ENCODE peak calls at places on chromosomes 16 and 17, in five cellular contexts. One of them, this sample, is unnamed.

GRCh38 chr16:15055141-15056053 is 477 bp downstream of the NTAN1 start:
- DNase-seq in gastrocnemius medialis: peak; percentile 43
- DNase-seq in A549: peak; percentile 19
- DNase-seq in IMR-90: peak; percentile 23
- DNase-seq in GM12891: peak; percentile 66
- DNase-seq in this sample: peak; percentile 37

GRCh38 chr16:72677662-72678447 is 370.1 kb downstream of the ZFHX3 start:
- DNase-seq in gastrocnemius medialis: no peak
- DNase-seq in A549: no peak
- DNase-seq in IMR-90: peak; percentile 86
- DNase-seq in GM12891: no peak
- DNase-seq in this sample: no peak

GRCh38 chr17:4221163-4221562 is 42.6 kb downstream of the ANKFY1 start:
- DNase-seq in gastrocnemius medialis: no peak
- DNase-seq in A549: no peak
- DNase-seq in IMR-90: no peak
- DNase-seq in GM12891: no peak
- DNase-seq in this sample: no peak

GRCh38 chr16:2966043-2966802 is 2.1 kb downstream of the KREMEN2 start:
- DNase-seq in gastrocnemius medialis: no peak
- DNase-seq in A549: no peak
- DNase-seq in IMR-90: no peak
- DNase-seq in GM12891: no peak
- DNase-seq in this sample: no peak

GRCh38 chr17:2564876-2565275 is 28.6 kb upstream of the PAFAH1B1 start:
- DNase-seq in gastrocnemius medialis: no peak
- DNase-seq in A549: peak; percentile 77
- DNase-seq in IMR-90: no peak
- DNase-seq in GM12891: no peak
- DNase-seq in this sample: peak; percentile 30

GRCh38 chr17:33014751-33015150 is 23.1 kb downstream of the SPACA3 start:
- DNase-seq in gastrocnemius medialis: no peak
- DNase-seq in A549: peak; percentile 22
- DNase-seq in IMR-90: peak; percentile 14
- DNase-seq in GM12891: no peak
- DNase-seq in this sample: no peak

GRCh38 chr17:27473748-27474609 is 17.7 kb downstream of the KSR1 start:
- DNase-seq in gastrocnemius medialis: no peak
- DNase-seq in A549: no peak
- DNase-seq in IMR-90: no peak
- DNase-seq in GM12891: no peak
- DNase-seq in this sample: no peak

GRCh38 chr16:89137666-89138512 is 33.7 kb upstream of the CDH15 start:
- DNase-seq in gastrocnemius medialis: no peak
- DNase-seq in A549: no peak
- DNase-seq in IMR-90: no peak
- DNase-seq in GM12891: no peak
- DNase-seq in this sample: no peak

GRCh38 chr17:73414171-73414955 is 102.6 kb upstream of the CDC42EP4 start:
- DNase-seq in gastrocnemius medialis: no peak
- DNase-seq in A549: no peak
- DNase-seq in IMR-90: no peak
- DNase-seq in GM12891: no peak
- DNase-seq in this sample: no peak

GRCh38 chr17:56727876-56728617 is 105.7 kb downstream of the C17orf67 start:
- DNase-seq in gastrocnemius medialis: no peak
- DNase-seq in A549: no peak
- DNase-seq in IMR-90: no peak
- DNase-seq in GM12891: no peak
- DNase-seq in this sample: peak; percentile 22

GRCh38 chr16:66020642-66021041 is 345.8 kb upstream of the CDH5 start:
- DNase-seq in gastrocnemius medialis: no peak
- DNase-seq in A549: peak; percentile 7
- DNase-seq in IMR-90: peak; percentile 52
- DNase-seq in GM12891: no peak
- DNase-seq in this sample: no peak

GRCh38 chr16:15613676-15614075 is 29.3 kb downstream of the MARF1 start:
- DNase-seq in gastrocnemius medialis: no peak
- DNase-seq in A549: no peak
- DNase-seq in IMR-90: no peak
- DNase-seq in GM12891: no peak
- DNase-seq in this sample: no peak

GRCh38 chr17:21012736-21013135 is 30.1 kb downstream of the USP22 start:
- DNase-seq in gastrocnemius medialis: no peak
- DNase-seq in A549: no peak
- DNase-seq in IMR-90: no peak
- DNase-seq in GM12891: no peak
- DNase-seq in this sample: no peak

GRCh38 chr17:67492251-67492740 is 115.2 kb downstream of the PITPNC1 start:
- DNase-seq in gastrocnemius medialis: no peak
- DNase-seq in A549: no peak
- DNase-seq in IMR-90: no peak
- DNase-seq in GM12891: no peak
- DNase-seq in this sample: no peak

GRCh38 chr17:57909548-57909947 is 45.7 kb downstream of the CUEDC1 start:
- DNase-seq in gastrocnemius medialis: no peak
- DNase-seq in A549: no peak
- DNase-seq in IMR-90: no peak
- DNase-seq in GM12891: no peak
- DNase-seq in this sample: no peak

GRCh38 chr16:79003026-79003617 is 597.4 kb downstream of the MAF start:
- DNase-seq in gastrocnemius medialis: no peak
- DNase-seq in A549: no peak
- DNase-seq in IMR-90: no peak
- DNase-seq in GM12891: no peak
- DNase-seq in this sample: no peak

GRCh38 chr17:44610331-44610730 is 45.9 kb upstream of the MEIOC start:
- DNase-seq in gastrocnemius medialis: no peak
- DNase-seq in A549: no peak
- DNase-seq in IMR-90: no peak
- DNase-seq in GM12891: no peak
- DNase-seq in this sample: no peak

GRCh38 chr17:31388770-31389672 is 2.5 kb upstream of the RAB11FIP4 start:
- DNase-seq in gastrocnemius medialis: no peak
- DNase-seq in A549: no peak
- DNase-seq in IMR-90: no peak
- DNase-seq in GM12891: peak; percentile 65
- DNase-seq in this sample: no peak

GRCh38 chr16:50680907-50681885 is at the start of gene SNX20:
- DNase-seq in gastrocnemius medialis: no peak
- DNase-seq in A549: no peak
- DNase-seq in IMR-90: no peak
- DNase-seq in GM12891: no peak
- DNase-seq in this sample: no peak

GRCh38 chr16:48125888-48126287 is 29.9 kb downstream of the ABCC12 start:
- DNase-seq in gastrocnemius medialis: no peak
- DNase-seq in A549: no peak
- DNase-seq in IMR-90: no peak
- DNase-seq in GM12891: no peak
- DNase-seq in this sample: no peak

GRCh38 chr16:85286970-85287814 is 174.9 kb upstream of the CIBAR2 start:
- DNase-seq in gastrocnemius medialis: peak; percentile 78
- DNase-seq in A549: no peak
- DNase-seq in IMR-90: peak; percentile 65
- DNase-seq in GM12891: no peak
- DNase-seq in this sample: no peak

GRCh38 chr16:85894266-85894665 is 4.7 kb upstream of the IRF8 start:
- DNase-seq in gastrocnemius medialis: no peak
- DNase-seq in A549: peak; percentile 31
- DNase-seq in IMR-90: no peak
- DNase-seq in GM12891: no peak
- DNase-seq in this sample: no peak

GRCh38 chr16:54356391-54356790 is 69.8 kb upstream of the IRX3 start:
- DNase-seq in gastrocnemius medialis: no peak
- DNase-seq in A549: no peak
- DNase-seq in IMR-90: no peak
- DNase-seq in GM12891: no peak
- DNase-seq in this sample: no peak

GRCh38 chr16:31138621-31139578 is 3.4 kb upstream of the PRSS8 start:
- DNase-seq in gastrocnemius medialis: peak; percentile 96
- DNase-seq in A549: peak; percentile 64
- DNase-seq in IMR-90: peak; percentile 70
- DNase-seq in GM12891: no peak
- DNase-seq in this sample: peak; percentile 97

GRCh38 chr16:71555230-71555891 is 21.5 kb downstream of the TAT start:
- DNase-seq in gastrocnemius medialis: no peak
- DNase-seq in A549: peak; percentile 10
- DNase-seq in IMR-90: no peak
- DNase-seq in GM12891: no peak
- DNase-seq in this sample: no peak

GRCh38 chr16:85753976-85754375 is 3.1 kb upstream of the C16orf74 start:
- DNase-seq in gastrocnemius medialis: no peak
- DNase-seq in A549: no peak
- DNase-seq in IMR-90: no peak
- DNase-seq in GM12891: no peak
- DNase-seq in this sample: no peak

GRCh38 chr17:36123431-36123830 is 19.8 kb downstream of the CCL4 start:
- DNase-seq in gastrocnemius medialis: no peak
- DNase-seq in A549: no peak
- DNase-seq in IMR-90: no peak
- DNase-seq in GM12891: no peak
- DNase-seq in this sample: no peak

GRCh38 chr17:59666235-59666634 is 41.0 kb downstream of the PTRH2 start:
- DNase-seq in gastrocnemius medialis: no peak
- DNase-seq in A549: no peak
- DNase-seq in IMR-90: no peak
- DNase-seq in GM12891: no peak
- DNase-seq in this sample: no peak

GRCh38 chr17:8173871-8174322 is 2.3 kb downstream of the TMEM107 start:
- DNase-seq in gastrocnemius medialis: no peak
- DNase-seq in A549: peak; percentile 59
- DNase-seq in IMR-90: no peak
- DNase-seq in GM12891: no peak
- DNase-seq in this sample: no peak

GRCh38 chr17:8175795-8176196 is 384 bp downstream of the TMEM107 start:
- DNase-seq in gastrocnemius medialis: no peak
- DNase-seq in A549: peak; percentile 39
- DNase-seq in IMR-90: no peak
- DNase-seq in GM12891: no peak
- DNase-seq in this sample: no peak

GRCh38 chr17:8176998-8177731 is 985 bp upstream of the TMEM107 start:
- DNase-seq in gastrocnemius medialis: no peak
- DNase-seq in A549: no peak
- DNase-seq in IMR-90: no peak
- DNase-seq in GM12891: no peak
- DNase-seq in this sample: no peak

GRCh38 chr17:8173056-8173870 is 2.9 kb downstream of the TMEM107 start:
- DNase-seq in gastrocnemius medialis: peak; percentile 85
- DNase-seq in A549: peak; percentile 100
- DNase-seq in IMR-90: peak; percentile 99
- DNase-seq in GM12891: no peak
- DNase-seq in this sample: no peak

DNA sequence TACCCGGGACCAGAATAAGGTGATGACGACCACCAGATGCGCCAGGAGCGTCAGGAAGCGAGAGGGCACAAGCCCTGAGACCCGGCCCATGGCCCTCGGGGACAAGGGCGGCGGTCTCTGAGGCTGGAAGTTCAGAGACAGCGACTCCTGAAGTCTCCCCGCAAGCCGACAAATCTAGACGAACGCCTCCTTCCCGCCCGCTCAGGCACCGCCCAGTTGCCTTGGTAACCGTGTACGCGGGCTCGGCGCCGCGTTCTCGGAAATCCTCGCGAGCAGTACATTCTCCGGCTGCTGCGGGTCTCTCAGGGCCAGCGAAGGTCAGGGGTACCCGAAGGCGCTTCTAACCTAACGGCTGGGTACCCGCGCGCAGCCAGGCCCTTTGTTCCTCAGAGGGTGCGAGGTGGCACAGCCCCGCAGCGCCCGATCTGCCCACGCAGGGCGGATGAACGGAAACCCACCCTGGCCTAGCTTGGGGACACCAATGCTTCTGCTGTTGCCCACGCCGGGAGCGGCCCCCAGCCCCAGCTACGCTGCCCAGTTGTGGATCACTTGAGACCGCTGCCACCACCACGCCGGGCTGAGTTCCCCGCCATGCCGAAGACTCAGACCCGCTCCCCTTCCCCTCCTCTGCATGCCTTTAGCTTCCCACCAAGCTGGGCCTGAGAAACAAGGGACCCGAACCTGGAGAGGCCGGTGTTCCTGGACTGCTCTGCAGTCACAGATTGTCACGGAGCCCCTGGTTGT is at the start of gene TMEM107:
- DNase-seq in gastrocnemius medialis: peak; percentile 70
- DNase-seq in A549: peak; percentile 89
- DNase-seq in IMR-90: peak; percentile 72
- DNase-seq in GM12891: peak; percentile 86
- DNase-seq in this sample: no peak
- TF ChIP-seq POLR2A in gastrocnemius medialis: peak; percentile 51
- TF ChIP-seq POLR2A in A549: peak; percentile 55
- TF ChIP-seq POLR2A in IMR-90: no peak
- TF ChIP-seq POLR2A in GM12891: no peak
- TF ChIP-seq POLR2A in this sample: peak; percentile 68

GRCh38 chr17:22161376-22161775 is 469.1 kb downstream of the KCNJ18 start:
- DNase-seq in gastrocnemius medialis: no peak
- DNase-seq in A549: no peak
- DNase-seq in IMR-90: no peak
- DNase-seq in GM12891: no peak
- DNase-seq in this sample: no peak
- TF ChIP-seq POLR2A in gastrocnemius medialis: no peak
- TF ChIP-seq POLR2A in A549: no peak
- TF ChIP-seq POLR2A in IMR-90: no peak
- TF ChIP-seq POLR2A in GM12891: no peak
- TF ChIP-seq POLR2A in this sample: no peak

GRCh38 chr17:75260679-75261335 is 599 bp downstream of the GGA3 start:
- DNase-seq in gastrocnemius medialis: no peak
- DNase-seq in A549: no peak
- DNase-seq in IMR-90: peak; percentile 24
- DNase-seq in GM12891: no peak
- DNase-seq in this sample: no peak
- TF ChIP-seq POLR2A in gastrocnemius medialis: no peak
- TF ChIP-seq POLR2A in A549: no peak
- TF ChIP-seq POLR2A in IMR-90: no peak
- TF ChIP-seq POLR2A in GM12891: peak; percentile 50
- TF ChIP-seq POLR2A in this sample: no peak

GRCh38 chr16:67441289-67441753 is 10.4 kb downstream of the HSD11B2 start:
- DNase-seq in gastrocnemius medialis: peak; percentile 48
- DNase-seq in A549: no peak
- DNase-seq in IMR-90: no peak
- DNase-seq in GM12891: no peak
- DNase-seq in this sample: no peak
- TF ChIP-seq POLR2A in gastrocnemius medialis: no peak
- TF ChIP-seq POLR2A in A549: no peak
- TF ChIP-seq POLR2A in IMR-90: no peak
- TF ChIP-seq POLR2A in GM12891: no peak
- TF ChIP-seq POLR2A in this sample: no peak

DNA sequence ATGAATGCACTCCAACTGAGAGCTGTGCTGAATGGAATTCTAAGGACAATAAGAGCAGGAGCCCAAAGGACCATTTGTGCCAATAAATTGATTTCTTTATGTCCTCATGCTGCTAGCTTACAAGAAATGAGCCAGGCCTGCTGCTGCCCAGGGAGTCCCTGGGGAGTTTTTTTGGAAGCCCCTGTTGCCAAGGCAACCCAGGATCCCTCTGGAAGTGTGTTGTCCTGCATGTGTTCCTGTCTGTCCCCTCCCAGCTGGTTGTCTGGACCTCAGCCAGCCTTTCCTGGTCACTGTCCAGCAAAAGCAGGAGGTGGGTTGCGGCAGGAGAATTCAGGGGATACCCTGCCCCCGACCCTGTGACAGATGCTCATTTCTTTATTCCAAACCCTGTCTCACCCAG is 51.0 kb upstream of the GPRC5B start:
- DNase-seq in gastrocnemius medialis: no peak
- DNase-seq in A549: no peak
- DNase-seq in IMR-90: no peak
- DNase-seq in GM12891: no peak
- DNase-seq in this sample: no peak
- TF ChIP-seq POLR2A in gastrocnemius medialis: no peak
- TF ChIP-seq POLR2A in A549: no peak
- TF ChIP-seq POLR2A in IMR-90: no peak
- TF ChIP-seq POLR2A in GM12891: no peak
- TF ChIP-seq POLR2A in this sample: no peak

This sample was measured in H54.